ENCODE peak calls at places on chromosome 12, in nine cellular contexts. G is tibial nerve, E is A549, A is gastrocnemius medialis, B is body of pancreas, N is lower leg skin, V is testis, Z is heart left ventricle, L is sigmoid colon. R is an unnamed sample.

GRCh38 chr12:103560604-103561101 is 26.4 kb upstream of the STAB2 start:
- DNase-seq in B (no peak), L (no peak), A (no peak), V (no peak), G (no peak), N (no peak), Z (no peak), E (peak; percentile 89), R (peak; percentile 42)

GRCh38 chr12:31322651-31323248 is 3.2 kb downstream of the SINHCAF start:
- DNase-seq in Z (no peak), E (peak; percentile 24), N (no peak), L (no peak), B (no peak), V (peak; percentile 70), G (no peak), A (no peak), R (peak; percentile 34)

GRCh38 chr12:63845726-63846125 is 1.2 kb downstream of the SRGAP1 start:
- DNase-seq in G (no peak), Z (no peak), B (no peak), L (no peak), N (no peak), A (no peak), E (no peak), V (no peak), R (peak; percentile 18)

GRCh38 chr12:89733579-89734201 is 25.1 kb upstream of the ATP2B1 start:
- DNase-seq in Z (no peak), B (no peak), V (no peak), E (no peak), L (no peak), N (no peak), G (no peak), A (no peak), R (peak; percentile 12)

GRCh38 chr12:102539651-102540553 is 59.5 kb upstream of the IGF1 start:
- DNase-seq in Z (no peak), A (no peak), B (no peak), E (peak; percentile 74), L (no peak), V (peak; percentile 41), N (no peak), G (no peak), R (peak; percentile 52)

GRCh38 chr12:104250366-104251125 is 35.0 kb downstream of the TXNRD1 start:
- DNase-seq in A (no peak), N (no peak), L (no peak), G (no peak), E (no peak), B (no peak), V (no peak), Z (no peak), R (no peak)

GRCh38 chr12:112107728-112108447 is 695 bp downstream of the NAA25 start:
- DNase-seq in L (no peak), N (peak; percentile 84), V (peak; percentile 53), A (peak; percentile 20), G (no peak), B (peak; percentile 24), Z (no peak), E (peak; percentile 31), R (no peak)

GRCh38 chr12:30219047-30219446 is 435.3 kb upstream of the TMTC1 start:
- DNase-seq in N (no peak), E (no peak), B (no peak), L (no peak), G (no peak), V (no peak), Z (no peak), A (no peak), R (no peak)

GRCh38 chr12:49527361-49528130 is 11.3 kb upstream of the KCNH3 start:
- DNase-seq in B (no peak), L (peak; percentile 15), N (peak; percentile 63), A (no peak), V (no peak), G (no peak), Z (no peak), E (no peak), R (no peak)

GRCh38 chr12:43349863-43350262 is 202.1 kb downstream of the ADAMTS20 start:
- DNase-seq in B (no peak), A (no peak), Z (no peak), V (no peak), G (no peak), N (no peak), L (no peak), E (no peak), R (no peak)

GRCh38 chr12:29616664-29617409 is 119.4 kb upstream of the OVCH1 start:
- DNase-seq in Z (no peak), V (no peak), G (no peak), E (no peak), L (no peak), A (no peak), B (no peak), N (no peak), R (peak; percentile 40)

GRCh38 chr12:96237465-96238077 is 43.4 kb downstream of the ELK3 start:
- DNase-seq in E (no peak), B (peak; percentile 59), A (peak; percentile 36), N (peak; percentile 94), L (peak; percentile 93), V (peak; percentile 61), G (peak; percentile 69), Z (no peak), R (peak; percentile 72)

GRCh38 chr12:119167904-119168303 is 10.8 kb upstream of the HSPB8 start:
- DNase-seq in A (no peak), B (no peak), E (no peak), N (no peak), V (no peak), G (no peak), Z (no peak), L (no peak), R (no peak)

GRCh38 chr12:86256169-86256568 is at the start of gene MGAT4C:
- DNase-seq in G (no peak), B (peak; percentile 8), A (no peak), Z (no peak), L (no peak), V (no peak), E (no peak), N (no peak), R (no peak)

DNA sequence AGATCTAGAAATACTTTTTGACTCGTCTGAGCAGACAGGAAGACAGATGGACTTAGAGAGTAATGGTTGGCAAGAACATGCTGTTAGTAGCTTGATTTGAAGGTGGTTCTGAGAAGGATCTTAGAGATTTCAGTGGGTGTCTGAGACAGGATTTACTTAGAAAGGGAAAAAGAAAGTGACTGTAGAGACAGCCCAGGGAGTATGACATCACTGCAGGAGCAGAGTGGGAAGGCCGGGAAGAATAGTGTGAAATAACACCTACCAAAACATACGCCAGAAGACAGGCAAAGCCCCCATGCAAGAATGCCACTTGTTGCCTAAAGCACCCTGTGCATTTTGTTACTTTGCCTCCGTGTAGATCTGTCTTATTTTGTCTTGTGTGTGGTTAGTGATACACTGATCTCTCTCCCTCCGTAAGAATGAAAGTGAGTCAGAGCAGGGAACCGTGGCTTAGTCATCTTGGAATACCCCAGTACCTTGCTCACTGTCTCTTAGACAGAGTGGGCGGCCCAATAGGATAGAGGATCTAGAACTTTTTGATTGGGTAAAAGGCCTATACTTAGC is 161.3 kb upstream of the IFNG-AS1 start:
- DNase-seq in B (no peak), V (no peak), Z (no peak), A (peak; percentile 41), N (no peak), L (peak; percentile 73), G (peak; percentile 33), E (peak; percentile 86), R (peak; percentile 72)
- TF ChIP-seq POLR2A in B (no peak), V (no peak), Z (no peak), A (no peak), N (no peak), L (no peak), G (no peak), E (no peak), R (no peak)

GRCh38 chr12:1662761-1663439 is 28.0 kb upstream of the ADIPOR2 start:
- DNase-seq in B (peak; percentile 87), A (no peak), N (peak; percentile 90), V (peak; percentile 68), Z (peak; percentile 65), E (peak; percentile 67), L (peak; percentile 78), G (no peak), R (no peak)

GRCh38 chr12:1661553-1662335 is 29.1 kb upstream of the ADIPOR2 start:
- DNase-seq in B (peak; percentile 98), G (peak; percentile 83), V (peak; percentile 92), E (peak; percentile 83), N (peak; percentile 97), A (peak; percentile 85), L (peak; percentile 97), Z (peak; percentile 95), R (peak; percentile 97)

GRCh38 chr12:1663440-1664132 is 27.3 kb upstream of the ADIPOR2 start:
- DNase-seq in B (no peak), Z (no peak), G (no peak), V (no peak), L (no peak), N (peak; percentile 18), A (no peak), E (no peak), R (no peak)

GRCh38 chr12:1657616-1658167 is 28.7 kb downstream of the WNT5B start:
- DNase-seq in L (no peak), Z (no peak), E (no peak), B (peak; percentile 52), N (no peak), G (no peak), V (no peak), A (no peak), R (no peak)

DNA sequence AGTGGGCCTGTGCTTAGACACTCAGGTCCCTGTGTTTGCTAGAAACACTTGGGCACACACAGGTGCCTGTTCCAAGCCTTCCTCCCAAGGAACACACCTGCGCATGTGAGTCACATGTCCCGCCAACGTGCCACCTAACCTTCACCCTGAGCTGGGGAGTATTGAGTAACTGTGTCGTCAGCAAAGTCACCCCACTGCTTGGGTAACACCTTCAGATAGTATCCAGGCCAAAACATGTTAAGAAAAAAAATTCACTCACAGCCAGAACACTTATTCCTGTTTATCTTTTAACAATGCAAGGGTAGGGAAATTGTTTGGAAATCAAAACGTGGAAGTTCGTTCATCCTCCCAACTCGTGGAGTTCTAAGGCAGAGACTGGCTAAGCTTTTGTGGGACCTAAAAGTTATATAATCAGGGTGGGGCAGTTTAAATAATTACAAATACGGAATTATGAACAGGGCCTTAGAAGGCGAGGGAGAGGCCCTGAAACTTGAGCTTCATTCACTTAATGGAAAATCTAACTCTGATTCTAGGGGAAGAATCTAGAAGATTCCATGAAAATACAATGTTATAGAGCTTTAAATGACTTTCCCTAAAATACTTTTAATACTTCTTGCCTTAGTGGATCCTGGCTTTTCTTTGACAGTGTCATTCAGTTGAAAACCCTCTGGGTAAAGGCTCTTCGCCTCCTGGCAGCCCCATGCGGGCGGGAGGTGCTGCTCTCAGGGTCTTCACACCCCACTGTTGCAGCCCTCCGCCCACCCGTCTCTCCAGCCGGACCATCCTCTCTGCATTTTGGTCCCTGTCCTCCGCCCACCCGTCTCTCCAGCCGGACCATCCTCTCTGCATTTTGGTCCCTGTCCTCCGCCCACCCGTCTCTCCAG is 30.3 kb upstream of the ADIPOR2 start:
- DNase-seq in B (peak; percentile 98), G (peak; percentile 84), L (peak; percentile 89), E (no peak), A (peak; percentile 74), Z (no peak), V (peak; percentile 83), N (peak; percentile 95), R (no peak)
- TF ChIP-seq POLR2A in B (no peak), G (peak; percentile 29), L (no peak), E (no peak), A (no peak), Z (peak; percentile 19), V (no peak), N (no peak), R (no peak)

GRCh38 chr12:124680863-124681778 is 113.7 kb upstream of the NCOR2 start:
- DNase-seq in G (peak; percentile 82), N (no peak), B (no peak), A (peak; percentile 59), Z (no peak), L (no peak), E (peak; percentile 98), V (no peak), R (peak; percentile 92)
- TF ChIP-seq POLR2A in G (no peak), N (no peak), B (no peak), A (no peak), Z (no peak), L (no peak), E (no peak), V (no peak), R (no peak)

GRCh38 chr12:4270016-4270669 is 3.4 kb upstream of the CCND2 start:
- DNase-seq in G (no peak), A (no peak), B (no peak), N (peak; percentile 83), L (no peak), E (no peak), Z (peak; percentile 64), V (no peak), R (no peak)
- TF ChIP-seq POLR2A in G (no peak), A (no peak), B (no peak), N (no peak), L (no peak), E (no peak), Z (no peak), V (no peak), R (no peak)

R was measured in H54.